ENCODE peak calls at places on chromosomes 12 and 14, in five cellular contexts. N, D, Y, V and K are unnamed samples.

GRCh38 chr12:26271889-26272492 is 76.6 kb downstream of the SSPN start:
- DNase-seq in Y (no peak), D (peak; percentile 90), N (peak; percentile 86), V (peak; percentile 89), K (peak; percentile 75)

GRCh38 chr12:81468206-81468605 is 290.9 kb downstream of the PPFIA2 start:
- DNase-seq in V (no peak), N (no peak), D (no peak), Y (no peak), K (no peak)

GRCh38 chr14:89644641-89645040 is 227.6 kb upstream of the FOXN3 start:
- DNase-seq in D (no peak), Y (no peak), V (no peak), N (no peak), K (no peak)

GRCh38 chr12:56079729-56080555 is at the start of gene ERBB3:
- DNase-seq in D (peak; percentile 87), N (peak; percentile 88), V (peak; percentile 79), Y (peak; percentile 69), K (peak; percentile 94)

GRCh38 chr14:69990319-69990718 is 111.1 kb downstream of the SMOC1 start:
- DNase-seq in N (no peak), V (no peak), D (no peak), Y (no peak), K (no peak)

GRCh38 chr14:51430079-51430478 is 190.0 kb downstream of the TMX1 start:
- DNase-seq in N (no peak), D (peak; percentile 15), Y (no peak), V (no peak), K (no peak)

GRCh38 chr14:89299587-89299986 is 117.4 kb downstream of the FOXN3 start:
- DNase-seq in N (no peak), V (no peak), D (no peak), Y (no peak), K (no peak)

GRCh38 chr12:69389836-69390235 is 30.3 kb downstream of the YEATS4 start:
- DNase-seq in Y (no peak), D (peak; percentile 54), N (no peak), V (peak; percentile 5), K (no peak)

GRCh38 chr14:100629696-100630095 is 42.5 kb upstream of the BEGAIN start:
- DNase-seq in N (no peak), V (no peak), Y (no peak), D (no peak), K (no peak)

GRCh38 chr12:95443458-95443857 is 30.5 kb upstream of the METAP2 start:
- DNase-seq in Y (no peak), N (no peak), D (no peak), V (no peak), K (no peak)

GRCh38 chr14:75123991-75124390 is 2.9 kb downstream of the NEK9 start:
- DNase-seq in N (no peak), V (peak; percentile 32), D (peak; percentile 92), Y (no peak), K (no peak)

GRCh38 chr12:120972870-120973543 is 5.3 kb upstream of the HNF1A start:
- DNase-seq in V (no peak), Y (no peak), N (no peak), D (peak; percentile 8), K (no peak)

GRCh38 chr12:50218386-50218785 is 51.2 kb upstream of the CERS5 start:
- DNase-seq in D (peak; percentile 63), N (no peak), Y (no peak), V (peak; percentile 41), K (no peak)

GRCh38 chr12:103858953-103859601 is 18.0 kb upstream of the NT5DC3 start:
- DNase-seq in D (peak; percentile 95), V (peak; percentile 87), Y (no peak), N (peak; percentile 86), K (no peak)

GRCh38 chr14:59981564-59981963 is 61.6 kb downstream of the LRRC9 start:
- DNase-seq in D (no peak), N (no peak), V (no peak), Y (no peak), K (no peak)

GRCh38 chr12:57898308-57898970 is 42.9 kb upstream of the ATP23 start:
- DNase-seq in V (peak; percentile 73), D (no peak), Y (no peak), N (no peak), K (no peak)

GRCh38 chr12:7144414-7145120 is 14.4 kb downstream of the CLSTN3 start:
- DNase-seq in V (peak; percentile 32), D (peak; percentile 50), Y (no peak), N (no peak), K (peak; percentile 34)

GRCh38 chr12:16884819-16885218 is 278.9 kb upstream of the LMO3 start:
- DNase-seq in N (no peak), Y (no peak), D (no peak), V (no peak), K (no peak)

GRCh38 chr14:51654549-51654879 is 2.8 kb downstream of the FRMD6 start:
- DNase-seq in V (no peak), N (no peak), Y (no peak), D (no peak), K (no peak)

GRCh38 chr14:77470192-77470870 is 12.4 kb downstream of the AHSA1 start:
- DNase-seq in N (peak; percentile 75), Y (no peak), V (no peak), D (no peak), K (no peak)

GRCh38 chr12:15227004-15227679 is 5.9 kb upstream of the RERG start:
- DNase-seq in Y (no peak), V (no peak), N (no peak), D (peak; percentile 64), K (no peak)

GRCh38 chr14:22039938-22040780 is 366.5 kb upstream of the OR4E1 start:
- DNase-seq in V (no peak), D (peak; percentile 1), N (no peak), Y (peak; percentile 61), K (no peak)

GRCh38 chr14:106228541-106229158 is 702.3 kb downstream of the TMEM121 start:
- DNase-seq in D (no peak), N (no peak), V (no peak), Y (peak; percentile 60), K (no peak)

GRCh38 chr12:109860961-109861360 is 19.4 kb downstream of the GLTP start:
- DNase-seq in V (no peak), Y (no peak), D (no peak), N (no peak), K (no peak)

GRCh38 chr12:3204716-3205617 is 127.8 kb downstream of the TSPAN9 start:
- DNase-seq in D (no peak), V (no peak), Y (no peak), N (no peak), K (no peak)

GRCh38 chr12:67006612-67007011 is 262.5 kb upstream of the CAND1 start:
- DNase-seq in Y (no peak), N (no peak), D (no peak), V (no peak), K (no peak)

GRCh38 chr14:32078030-32078793 is 1.1 kb downstream of the ARHGAP5 start:
- DNase-seq in D (peak; percentile 63), V (peak; percentile 60), N (peak; percentile 47), Y (peak; percentile 62), K (peak; percentile 68)

GRCh38 chr12:47164730-47165439 is 85.1 kb upstream of the AMIGO2 start:
- DNase-seq in D (no peak), N (no peak), V (no peak), Y (no peak), K (no peak)

GRCh38 chr12:24668563-24668962 is 280.3 kb downstream of the BCAT1 start:
- DNase-seq in D (peak; percentile 15), V (no peak), Y (no peak), N (no peak), K (no peak)

GRCh38 chr12:95182868-95183415 is 34.3 kb downstream of the FGD6 start:
- DNase-seq in V (peak; percentile 56), N (no peak), Y (no peak), D (peak; percentile 77), K (no peak)

GRCh38 chr14:104676694-104677505 is 12.5 kb upstream of the INF2 start:
- DNase-seq in N (peak; percentile 72), D (peak; percentile 68), V (peak; percentile 48), Y (no peak), K (peak; percentile 74)
- H3K4me3 ChIP-seq in N (no peak overlapping the region), D (peak overlapping the region; percentile 56), V (peak overlapping the region; percentile 41), Y (no peak overlapping the region), K (peak overlapping the region; percentile 62)

GRCh38 chr14:64786296-64787149 is 82.3 kb downstream of the PLEKHG3 start:
- DNase-seq in V (no peak), N (no peak), Y (no peak), D (no peak), K (no peak)
- H3K9me3 ChIP-seq in V (no peaks in the 10 kb centered on the region), N (no peaks in the 10 kb centered on the region), Y (no peaks in the 10 kb centered on the region), D (no peaks in the 10 kb centered on the region), K (no peaks in the 10 kb centered on the region)

DNA sequence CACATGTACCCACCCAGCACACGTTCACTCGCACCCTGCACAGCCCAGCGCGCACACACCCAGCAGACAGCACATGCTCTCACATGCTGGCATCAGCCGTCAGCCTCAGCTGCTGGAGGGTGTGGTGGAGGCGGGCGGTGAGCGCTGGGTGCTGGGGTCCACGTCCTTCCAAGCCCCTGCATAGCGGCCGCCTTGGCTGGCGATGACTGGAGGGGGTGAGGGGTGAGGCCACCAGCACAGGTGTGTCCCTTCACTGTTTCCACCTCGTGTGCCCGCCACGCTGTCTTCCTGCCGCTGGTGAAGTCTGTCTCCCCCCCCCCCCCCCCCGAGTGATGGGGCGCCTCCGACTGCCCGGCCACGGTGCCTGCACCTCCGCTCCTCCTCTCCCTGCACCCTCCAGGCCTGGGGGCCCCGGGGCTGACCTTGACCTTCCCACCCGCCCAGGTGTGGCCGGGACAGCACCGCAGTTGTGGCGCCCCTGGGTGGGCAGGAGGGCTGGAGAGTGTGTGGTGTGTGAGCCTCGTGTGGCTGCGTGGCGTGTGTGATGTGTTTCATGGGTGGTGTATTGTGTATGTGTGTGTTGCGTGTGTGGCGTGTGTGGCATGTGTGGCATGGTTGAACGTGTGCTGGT is 37.4 kb downstream of the NOC4L start:
- DNase-seq in D (no peak), N (peak; percentile 36), V (no peak), Y (no peak), K (no peak)
- H3K4me1 ChIP-seq in D (no peaks in the 10 kb centered on the region), N (no peaks in the 10 kb centered on the region), V (no peaks in the 10 kb centered on the region), Y (peaks cover 14% of the 10 kb centered on the region), K (no peaks in the 10 kb centered on the region)

GRCh38 chr14:23187925-23188324 is 4.5 kb upstream of the SLC7A8 start:
- DNase-seq in N (no peak), V (no peak), Y (no peak), D (no peak), K (no peak)

GRCh38 chr14:23185046-23185445 is 1.6 kb upstream of the SLC7A8 start:
- DNase-seq in V (peak; percentile 58), D (peak; percentile 62), Y (no peak), N (no peak), K (no peak)

GRCh38 chr14:23183076-23183475 is 384 bp downstream of the SLC7A8 start:
- DNase-seq in D (no peak), V (no peak), Y (no peak), N (no peak), K (no peak)

GRCh38 chr14:23183479-23183878 is at the start of gene SLC7A8:
- DNase-seq in V (no peak), Y (no peak), D (no peak), N (no peak), K (peak; percentile 81)

GRCh38 chr14:23186913-23187654 is 3.6 kb upstream of the SLC7A8 start:
- DNase-seq in N (no peak), D (peak; percentile 71), Y (peak; percentile 18), V (no peak), K (no peak)
- H3K4me3 ChIP-seq in N (no peak overlapping the region), D (no peak overlapping the region), Y (no peak overlapping the region), V (no peak overlapping the region), K (no peak overlapping the region)

GRCh38 chr14:57071639-57072038 is 197.1 kb downstream of the EXOC5 start:
- DNase-seq in D (no peak), N (no peak), V (no peak), Y (no peak), K (no peak)
- H3K9me3 ChIP-seq in D (no peaks in the 10 kb centered on the region), N (no peaks in the 10 kb centered on the region), V (no peaks in the 10 kb centered on the region), Y (no peaks in the 10 kb centered on the region), K (no peaks in the 10 kb centered on the region)